ENCODE peak calls at places on chromosomes 7 and 10, in six cellular contexts. R, A, I, N, F and Q are unnamed samples.

GRCh38 chr10:12807982-12808613 is 193.4 kb downstream of the CCDC3 start:
- DNase-seq in R (no peak), A (no peak), I (no peak), N (no peak), F (peak), Q (no peak)

GRCh38 chr10:78471326-78471722 is 437.7 kb downstream of the RPS24 start:
- DNase-seq in R (no peak), A (no peak), I (no peak), N (no peak), F (no peak), Q (no peak)

GRCh38 chr10:92027141-92027540 is 103.6 kb downstream of the BTAF1 start:
- DNase-seq in R (no peak), A (no peak), I (no peak), N (no peak), F (no peak), Q (no peak)

GRCh38 chr7:127620406-127621233 is 2.7 kb upstream of the PAX4 start:
- DNase-seq in R (no peak), A (no peak), I (no peak), N (peak), F (no peak), Q (no peak)

GRCh38 chr7:134547738-134548054 is 1.2 kb upstream of the AKR1B15 start:
- DNase-seq in R (peak), A (no peak), I (no peak), N (peak), F (peak), Q (no peak)

GRCh38 chr10:42975005-42975493 is 101.8 kb upstream of the RET start:
- DNase-seq in R (no peak), A (no peak), I (no peak), N (no peak), F (no peak), Q (peak)

GRCh38 chr10:93680414-93681047 is 21.9 kb downstream of the FRA10AC1 start:
- DNase-seq in R (peak), A (peak), I (peak), N (peak), F (no peak), Q (no peak)

GRCh38 chr7:156173346-156173745 is 361.1 kb upstream of the SHH start:
- DNase-seq in R (no peak), A (no peak), I (no peak), N (no peak), F (no peak), Q (no peak)

GRCh38 chr7:22989646-22990587 is 24.0 kb downstream of the HYCC1 start:
- DNase-seq in R (no peak), A (no peak), I (peak), N (no peak), F (no peak), Q (no peak)

GRCh38 chr10:114304566-114305421 is 65.7 kb downstream of the VWA2 start:
- DNase-seq in R (no peak), A (no peak), I (peak), N (peak), F (peak), Q (peak)

GRCh38 chr10:113947138-113948011 is 92.9 kb downstream of the NHLRC2 start:
- DNase-seq in R (no peak), A (no peak), I (peak), N (no peak), F (peak), Q (no peak)

GRCh38 chr7:27102578-27103442 is at the start of gene HOXA2:
- DNase-seq in R (no peak), A (no peak), I (no peak), N (peak), F (peak), Q (no peak)

GRCh38 chr7:42151309-42151708 is 85.7 kb downstream of the GLI3 start:
- DNase-seq in R (no peak), A (no peak), I (no peak), N (no peak), F (no peak), Q (no peak)

GRCh38 chr7:84546403-84546802 is 351.8 kb upstream of the SEMA3A start:
- DNase-seq in R (no peak), A (no peak), I (no peak), N (peak), F (no peak), Q (no peak)

GRCh38 chr10:126908729-126909526 is 3.7 kb downstream of the DOCK1 start:
- DNase-seq in R (no peak), A (no peak), I (no peak), N (no peak), F (no peak), Q (no peak)

GRCh38 chr7:83111391-83111790 is 51.3 kb downstream of the PCLO start:
- DNase-seq in R (no peak), A (no peak), I (no peak), N (peak), F (no peak), Q (no peak)

GRCh38 chr10:100267237-100268104 is at the start of gene CWF19L1:
- DNase-seq in R (peak), A (peak), I (peak), N (peak), F (peak), Q (peak)

GRCh38 chr10:60951272-60951724 is 7.3 kb upstream of the RHOBTB1 start:
- DNase-seq in R (no peak), A (no peak), I (no peak), N (no peak), F (no peak), Q (no peak)

GRCh38 chr10:35306852-35307251 is 29.5 kb upstream of the CCNY start:
- DNase-seq in R (no peak), A (no peak), I (no peak), N (no peak), F (peak), Q (no peak)

GRCh38 chr7:105760549-105761447 is 115.6 kb downstream of the ATXN7L1 start:
- DNase-seq in R (no peak), A (no peak), I (no peak), N (no peak), F (no peak), Q (no peak)

GRCh38 chr10:132710036-132710686 is 75.8 kb downstream of the NKX6-2 start:
- DNase-seq in R (no peak), A (no peak), I (no peak), N (no peak), F (no peak), Q (no peak)

GRCh38 chr7:95549818-95550529 is 46.3 kb downstream of the PDK4 start:
- DNase-seq in R (peak), A (peak), I (no peak), N (no peak), F (peak), Q (no peak)

GRCh38 chr10:46014683-46015405 is 15.6 kb downstream of the NCOA4 start:
- DNase-seq in R (no peak), A (no peak), I (no peak), N (no peak), F (no peak), Q (no peak)

GRCh38 chr10:6916601-6917000 is 336.5 kb upstream of the PRKCQ start:
- DNase-seq in R (no peak), A (no peak), I (peak), N (no peak), F (no peak), Q (no peak)

GRCh38 chr7:77459311-77459726 is 43.2 kb upstream of the GSAP start:
- DNase-seq in R (no peak), A (no peak), I (no peak), N (no peak), F (no peak), Q (no peak)

GRCh38 chr10:96473866-96474265 is 39.9 kb downstream of the TLL2 start:
- DNase-seq in R (no peak), A (no peak), I (no peak), N (peak), F (no peak), Q (no peak)

GRCh38 chr7:133941496-133941895 is 185.6 kb upstream of the LRGUK start:
- DNase-seq in R (no peak), A (no peak), I (no peak), N (no peak), F (no peak), Q (no peak)

GRCh38 chr10:99235872-99236626 is 397 bp upstream of the HPSE2 start:
- DNase-seq in R (no peak), A (no peak), I (no peak), N (peak), F (no peak), Q (no peak)

GRCh38 chr10:49534670-49535381 is 4.1 kb downstream of the ERCC6 start:
- DNase-seq in R (no peak), A (no peak), I (peak), N (no peak), F (no peak), Q (no peak)

GRCh38 chr7:149496642-149497391 is 792 bp downstream of the ZNF746 start:
- DNase-seq in R (no peak), A (no peak), I (peak), N (peak), F (peak), Q (peak)

GRCh38 chr10:77305650-77306632 is 331.7 kb downstream of the KCNMA1 start:
- DNase-seq in R (no peak), A (no peak), I (no peak), N (no peak), F (no peak), Q (no peak)

GRCh38 chr10:111504376-111504775 is 427.5 kb downstream of the ADRA2A start:
- DNase-seq in R (no peak), A (no peak), I (no peak), N (no peak), F (no peak), Q (no peak)

GRCh38 chr10:12348870-12349627 is at the start of gene CAMK1D:
- DNase-seq in R (peak), A (no peak), I (peak), N (peak), F (peak), Q (peak)

GRCh38 chr10:94088926-94089381 is 95.2 kb downstream of the PLCE1 start:
- DNase-seq in R (no peak), A (no peak), I (no peak), N (peak), F (no peak), Q (no peak)

GRCh38 chr7:4634166-4634565 is 47.9 kb upstream of the FOXK1 start:
- DNase-seq in R (no peak), A (no peak), I (no peak), N (no peak), F (no peak), Q (no peak)

GRCh38 chr7:121831320-121831719 is 41.6 kb upstream of the PTPRZ1 start:
- DNase-seq in R (no peak), A (no peak), I (no peak), N (peak), F (no peak), Q (no peak)

GRCh38 chr7:118029881-118030422 is 154.0 kb upstream of the LSM8 start:
- DNase-seq in R (no peak), A (no peak), I (no peak), N (no peak), F (no peak), Q (no peak)

GRCh38 chr7:22885824-22886255 is 63.2 kb upstream of the TOMM7 start:
- DNase-seq in R (no peak), A (no peak), I (peak), N (no peak), F (no peak), Q (peak)

GRCh38 chr10:87507879-87508278 is 3.2 kb downstream of the MINPP1 start:
- DNase-seq in R (no peak), A (no peak), I (no peak), N (no peak), F (no peak), Q (no peak)
- H3K4me3 ChIP-seq in R (no peak), A (no peak), I (no peak), N (peak), F (no peak), Q (no peak)

DNA sequence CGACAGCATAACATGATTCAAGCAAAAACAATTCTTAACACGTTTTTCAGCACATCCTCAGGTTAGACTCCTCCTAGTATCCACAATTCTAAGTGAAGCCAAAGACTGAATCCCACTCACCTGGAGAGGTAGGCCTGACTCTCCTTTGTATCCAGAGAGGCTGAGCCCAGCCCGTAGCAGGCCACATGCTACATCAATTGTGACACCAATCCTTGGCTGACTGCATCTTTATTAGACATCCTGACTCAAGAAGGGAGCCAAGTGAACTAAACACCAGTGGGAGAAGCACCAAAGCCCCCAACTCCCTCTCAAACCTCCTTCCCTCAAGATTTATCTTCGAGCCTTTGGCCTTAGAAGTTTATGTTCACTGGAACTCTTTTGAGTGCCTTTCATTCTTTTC is 125.5 kb upstream of the PDLIM1 start:
- DNase-seq in R (no peak), A (no peak), I (no peak), N (no peak), F (no peak), Q (no peak)
- H3K27ac ChIP-seq in R (no peak), A (no peak), I (no peak), N (no peak), F (peak), Q (no peak)

DNA sequence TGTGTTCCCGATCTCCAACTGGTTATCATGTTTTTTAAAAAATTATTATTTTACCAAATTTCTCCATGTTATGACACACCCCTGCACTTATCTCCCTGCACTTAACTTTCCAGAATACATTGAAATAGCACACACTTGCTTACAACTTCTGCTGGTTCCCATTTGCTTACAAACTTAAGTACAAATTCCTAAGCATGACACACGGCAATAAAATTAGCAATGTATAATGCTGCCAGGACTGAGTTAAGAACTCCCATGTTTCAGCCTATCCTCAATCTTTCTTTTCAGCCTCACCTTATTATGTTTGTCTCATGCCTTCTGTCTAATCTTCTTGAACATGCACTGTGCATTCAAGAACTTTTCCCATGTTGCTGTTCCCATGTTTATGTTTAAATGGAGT is 40.8 kb downstream of the PRPS1L1 start:
- DNase-seq in R (no peak), A (no peak), I (no peak), N (no peak), F (no peak), Q (no peak)
- H3K4me3 ChIP-seq in R (no peak), A (no peak), I (no peak), N (no peak), F (no peak), Q (no peak)

GRCh38 chr7:47269466-47269836 is 312.5 kb downstream of the TNS3 start:
- DNase-seq in R (no peak), A (no peak), I (no peak), N (no peak), F (no peak), Q (no peak)
- H3K27ac ChIP-seq in R (no peak), A (no peak), I (no peak), N (no peak), F (no peak), Q (no peak)

DNA sequence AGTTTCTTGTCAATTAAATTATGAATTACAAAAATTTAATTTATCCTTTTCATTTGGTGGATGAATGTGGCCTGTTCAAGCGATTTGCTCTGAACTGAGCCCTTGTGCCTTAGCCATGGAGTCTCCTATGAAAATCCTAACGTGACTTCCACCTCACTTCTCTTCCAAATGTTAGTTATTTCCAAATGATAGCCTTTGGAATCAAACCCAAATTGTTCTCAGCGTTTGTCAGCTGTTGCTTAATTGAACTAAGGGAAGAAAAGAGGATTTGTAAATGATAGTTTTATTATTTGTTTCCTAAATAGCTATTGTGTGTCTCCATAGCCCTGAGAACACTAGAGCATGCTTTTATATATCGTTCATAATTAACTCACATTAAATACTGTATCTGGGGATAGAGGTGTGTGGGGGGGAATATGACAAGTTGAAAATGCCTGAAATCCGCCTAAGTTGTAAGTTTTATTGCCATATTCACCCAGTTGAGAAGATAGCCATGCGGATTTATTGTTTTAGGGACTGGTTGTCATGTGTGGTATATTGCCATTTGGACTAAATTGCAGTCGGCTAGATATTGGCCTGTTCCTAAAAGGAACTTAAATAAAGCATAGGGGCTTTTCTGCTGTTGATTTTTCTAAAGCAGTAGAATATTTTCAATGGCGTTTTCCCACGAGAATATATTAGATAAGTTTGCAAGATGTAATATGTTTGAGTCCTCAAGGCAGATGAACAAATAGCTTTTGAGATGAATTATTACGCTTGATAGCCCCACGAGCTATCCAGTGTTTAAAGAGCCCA is 2.6 kb downstream of the CELF2 start:
- DNase-seq in R (no peak), A (no peak), I (no peak), N (no peak), F (no peak), Q (no peak)
- H3K4me3 ChIP-seq in R (no peak), A (no peak), I (no peak), N (no peak), F (no peak), Q (no peak)